ENCODE peak calls at places on chromosome 7, in five cellular contexts. X is left colon; I is stimulated activated CD4-positive, alpha-beta T cell treated with anti-CD3 and anti-CD28 coated beads, Interleukin-2, amount 100 ng/mL, for 24 hours; M is stimulated activated CD8-positive, alpha-beta memory T cell treated with anti-CD3 and anti-CD28 coated beads, Interleukin-7, amount 100 ng/mL, for 1 hour; P is effector CD4-positive, alpha-beta T cell. R is an unnamed sample.

GRCh38 chr7:8516976-8517375 is 83.6 kb downstream of the NXPH1 start:
- DNase-seq in X (no peak), I (no peak), M (no peak), P (no peak), R (no peak)

GRCh38 chr7:95330194-95331003 is 6.1 kb upstream of the PON1 start:
- DNase-seq in X (no peak), I (no peak), M (no peak), P (no peak), R (no peak)

GRCh38 chr7:140542226-140542625 is 62.9 kb upstream of the MKRN1 start:
- DNase-seq in X (no peak), I (no peak), M (no peak), P (no peak), R (peak; percentile 79)

GRCh38 chr7:84091318-84091717 is 103.3 kb downstream of the SEMA3A start:
- DNase-seq in X (no peak), I (no peak), M (no peak), P (no peak), R (no peak)

GRCh38 chr7:3260425-3260762 is 40.7 kb upstream of the SDK1 start:
- DNase-seq in X (no peak), I (no peak), M (no peak), P (no peak), R (no peak)

GRCh38 chr7:140206963-140207362 is 30.2 kb upstream of the KDM7A start:
- DNase-seq in X (no peak), I (no peak), M (no peak), P (no peak), R (no peak)

GRCh38 chr7:33831389-33832118 is 73.8 kb upstream of the BMPER start:
- DNase-seq in X (no peak), I (no peak), M (no peak), P (no peak), R (no peak)

GRCh38 chr7:50359995-50360925 is 55.7 kb downstream of the IKZF1 start:
- DNase-seq in X (no peak), I (peak; percentile 81), M (no peak), P (peak; percentile 79), R (no peak)

GRCh38 chr7:50957427-50957826 is 174.7 kb upstream of the GRB10 start:
- DNase-seq in X (no peak), I (no peak), M (no peak), P (no peak), R (no peak)

R was measured in right cardiac atrium.